ENCODE peak calls at places on chromosomes 4 and X, in ten cellular contexts. V, R, F, U, W, I, J, Q, B and O are unnamed samples.

GRCh38 chr4:55437356-55437796 is 41.6 kb downstream of the TMEM165 start:
- DNase-seq in Q (no peak), U (no peak), J (no peak), I (no peak), V (no peak), R (no peak), B (peak), F (no peak), W (peak), O (no peak)

GRCh38 chr4:47011189-47011518 is 17.8 kb upstream of the GABRA4 start:
- DNase-seq in W (no peak), F (no peak), R (no peak), J (no peak), B (no peak), V (no peak), U (no peak), Q (no peak), I (no peak), O (no peak)

GRCh38 chr4:98491862-98492554 is 166.4 kb downstream of the TSPAN5 start:
- DNase-seq in I (peak), Q (no peak), B (no peak), J (no peak), W (no peak), V (no peak), F (no peak), R (no peak), U (no peak), O (no peak)

GRCh38 chrX:1535241-1536041 is 1.5 kb downstream of the P2RY8 start:
- DNase-seq in I (no peak), R (no peak), W (peak), V (peak), F (peak), Q (no peak), U (peak), B (no peak), J (no peak), O (peak)

GRCh38 chr4:101040776-101041175 is 306.6 kb downstream of the PPP3CA start:
- DNase-seq in R (no peak), B (no peak), I (no peak), U (no peak), F (no peak), Q (no peak), J (no peak), V (no peak), W (no peak), O (no peak)

GRCh38 chr4:39353478-39354177 is 12.5 kb downstream of the RFC1 start:
- DNase-seq in I (peak), B (peak), Q (no peak), V (peak), U (peak), W (no peak), R (no peak), J (no peak), F (no peak), O (peak)

GRCh38 chr4:16206301-16206700 is 20.0 kb downstream of the TAPT1 start:
- DNase-seq in I (no peak), R (no peak), V (no peak), B (no peak), U (no peak), Q (no peak), F (no peak), W (no peak), J (no peak), O (no peak)

GRCh38 chr4:148076964-148077363 is 345.1 kb downstream of the ARHGAP10 start:
- DNase-seq in I (peak), J (no peak), Q (no peak), U (no peak), V (no peak), W (no peak), R (no peak), F (no peak), B (no peak), O (no peak)

GRCh38 chr4:26397086-26397485 is 76.3 kb downstream of the RBPJ start:
- DNase-seq in I (peak), B (no peak), U (no peak), W (no peak), J (no peak), Q (no peak), V (no peak), R (no peak), F (no peak), O (no peak)

GRCh38 chr4:26717332-26717731 is 133.4 kb downstream of the TBC1D19 start:
- DNase-seq in F (no peak), B (peak), W (no peak), U (no peak), I (peak), Q (no peak), V (no peak), R (no peak), J (no peak), O (no peak)

GRCh38 chr4:5718411-5718810 is 7.4 kb downstream of the EVC start:
- DNase-seq in V (no peak), F (no peak), B (no peak), I (no peak), J (no peak), U (no peak), R (no peak), W (no peak), Q (no peak), O (no peak)

GRCh38 chr4:48635310-48635709 is 144.8 kb downstream of the FRYL start:
- DNase-seq in W (no peak), J (no peak), V (no peak), F (no peak), B (peak), R (no peak), U (no peak), Q (no peak), I (peak), O (no peak)

GRCh38 chr4:72255269-72255668 is 223.5 kb downstream of the NPFFR2 start:
- DNase-seq in B (no peak), R (no peak), I (no peak), Q (no peak), V (no peak), F (no peak), W (no peak), J (no peak), U (no peak), O (no peak)

GRCh38 chr4:159023741-159024140 is 79.1 kb upstream of the RAPGEF2 start:
- DNase-seq in I (no peak), F (no peak), B (no peak), J (no peak), W (no peak), U (no peak), R (no peak), Q (no peak), V (no peak), O (no peak)

GRCh38 chr4:151175204-151175603 is 75.8 kb downstream of the RPS3A start:
- DNase-seq in R (no peak), V (no peak), F (no peak), J (no peak), I (no peak), W (no peak), B (no peak), U (no peak), Q (no peak), O (no peak)

GRCh38 chr4:38804654-38805295 is at the start of gene TLR1:
- DNase-seq in B (peak), U (peak), Q (no peak), F (no peak), V (no peak), R (no peak), I (peak), W (no peak), J (no peak), O (no peak)

GRCh38 chr4:126395661-126396060 is 1080.9 kb downstream of the FAT4 start:
- DNase-seq in W (no peak), U (no peak), R (no peak), J (no peak), F (no peak), Q (no peak), B (no peak), V (no peak), I (peak), O (no peak)

GRCh38 chrX:39894626-39895025 is 203.1 kb downstream of the BCOR start:
- DNase-seq in B (no peak), W (peak), I (no peak), Q (no peak), U (no peak), R (peak), J (no peak), F (no peak), V (no peak), O (no peak)

GRCh38 chr4:156556326-156556725 is 415.3 kb downstream of the PDGFC start:
- DNase-seq in J (no peak), I (no peak), W (no peak), Q (no peak), R (no peak), B (no peak), F (no peak), V (no peak), U (no peak), O (no peak)

DNA sequence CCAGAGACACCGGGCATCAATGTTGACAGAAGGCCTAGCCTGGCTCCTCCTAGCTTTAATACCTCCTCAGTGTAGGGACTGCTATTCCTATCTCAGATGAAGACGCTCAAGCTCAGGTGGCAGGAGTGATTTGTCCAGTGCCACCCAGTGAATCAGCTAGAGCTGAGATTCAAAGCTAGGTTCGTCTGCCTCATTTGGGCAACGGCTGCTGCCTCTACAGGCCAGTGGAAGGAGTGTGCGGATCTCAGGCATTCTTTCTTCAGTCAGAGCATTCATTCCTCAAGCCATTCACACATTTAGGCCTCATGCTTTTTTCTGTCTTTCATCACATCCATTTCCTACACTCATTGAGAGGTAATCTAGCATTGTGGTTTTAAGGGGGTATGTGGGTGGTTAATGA is 7.3 kb downstream of the TSR2 start:
- DNase-seq in W (no peak), Q (no peak), I (peak), B (no peak), V (no peak), J (no peak), U (no peak), F (no peak), R (no peak), O (no peak)
- TF ChIP-seq CTCF in W (no peak), Q (peak), I (peak), B (peak), V (no peak), J (no peak), U (peak), F (no peak), R (no peak), O (no peak)

GRCh38 chrX:133699023-133699728 is 283.9 kb upstream of the GPC4 start:
- DNase-seq in J (no peak), F (no peak), U (no peak), I (no peak), V (no peak), B (no peak), W (no peak), Q (no peak), R (no peak), O (no peak)

GRCh38 chrX:133697656-133698055 is 282.4 kb upstream of the GPC4 start:
- DNase-seq in U (no peak), R (no peak), B (no peak), V (no peak), Q (no peak), I (no peak), F (no peak), W (no peak), J (no peak), O (no peak)

GRCh38 chrX:133702230-133702629 is 283.2 kb downstream of the GPC3 start:
- DNase-seq in B (no peak), F (no peak), J (no peak), Q (no peak), I (no peak), U (no peak), R (no peak), W (no peak), V (no peak), O (no peak)

DNA sequence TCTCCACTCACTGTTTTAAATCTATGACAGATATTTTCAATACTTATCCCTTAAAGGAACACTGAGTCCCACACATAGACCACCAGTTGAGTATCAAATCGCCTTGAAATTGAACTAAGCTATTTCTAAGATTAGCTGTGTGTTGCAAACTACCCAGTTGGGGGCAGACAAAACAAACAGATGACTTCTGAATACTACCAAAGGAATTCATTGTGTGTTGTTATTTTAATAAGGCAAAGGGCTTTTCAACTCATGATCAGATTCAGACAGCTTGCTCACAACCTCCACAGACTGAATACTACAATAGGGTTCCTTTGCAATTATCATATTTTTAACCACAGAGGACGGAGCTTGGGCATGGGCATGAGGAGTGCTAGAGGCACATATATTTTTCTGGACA is 283.0 kb upstream of the GPC4 start:
- DNase-seq in I (peak), B (no peak), U (no peak), Q (no peak), V (no peak), W (no peak), J (no peak), R (no peak), F (no peak), O (no peak)
- TF ChIP-seq CTCF in I (no peak), B (no peak), U (no peak), Q (no peak), V (no peak), W (no peak), J (no peak), R (no peak), F (no peak), O (no peak)

GRCh38 chr4:121421594-121421993 is 40.8 kb upstream of the QRFPR start:
- DNase-seq in R (no peak), W (no peak), U (no peak), B (no peak), I (no peak), V (no peak), F (no peak), Q (no peak), J (no peak), O (no peak)
- TF ChIP-seq CTCF in R (peak), W (peak), U (peak), B (peak), I (peak), V (no peak), F (no peak), Q (peak), J (peak), O (peak)

GRCh38 chr4:132227349-132228165 is 921.5 kb upstream of the PCDH10 start:
- DNase-seq in I (peak), V (no peak), J (peak), U (no peak), Q (peak), R (peak), F (no peak), W (peak), B (no peak), O (no peak)
- TF ChIP-seq CTCF in I (peak), V (no peak), J (no peak), U (peak), Q (peak), R (peak), F (no peak), W (peak), B (peak), O (peak)

DNA sequence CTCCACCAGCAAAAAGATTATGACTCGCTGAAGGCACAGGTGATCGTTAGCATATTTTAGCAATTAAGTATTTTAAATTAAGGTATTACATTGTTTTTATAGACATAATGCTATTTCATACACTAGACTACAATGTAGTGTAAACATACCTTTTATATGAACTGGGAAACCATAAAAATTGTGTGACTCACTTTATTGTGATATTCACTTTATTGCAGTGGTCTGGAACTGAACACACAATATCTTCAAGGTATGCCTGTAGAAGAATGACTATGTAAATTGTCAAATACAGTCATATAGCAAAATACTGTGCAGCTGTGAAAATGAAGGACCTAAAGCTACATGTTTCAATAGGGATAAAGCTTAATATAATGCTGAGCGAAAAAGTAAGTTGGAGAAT is 26.6 kb upstream of the MAML3 start:
- DNase-seq in I (no peak), R (no peak), Q (no peak), J (no peak), W (no peak), B (no peak), U (no peak), V (no peak), F (no peak), O (no peak)
- TF ChIP-seq CTCF in I (no peak), R (no peak), Q (no peak), J (no peak), W (no peak), B (no peak), U (no peak), V (no peak), F (no peak), O (no peak)

DNA sequence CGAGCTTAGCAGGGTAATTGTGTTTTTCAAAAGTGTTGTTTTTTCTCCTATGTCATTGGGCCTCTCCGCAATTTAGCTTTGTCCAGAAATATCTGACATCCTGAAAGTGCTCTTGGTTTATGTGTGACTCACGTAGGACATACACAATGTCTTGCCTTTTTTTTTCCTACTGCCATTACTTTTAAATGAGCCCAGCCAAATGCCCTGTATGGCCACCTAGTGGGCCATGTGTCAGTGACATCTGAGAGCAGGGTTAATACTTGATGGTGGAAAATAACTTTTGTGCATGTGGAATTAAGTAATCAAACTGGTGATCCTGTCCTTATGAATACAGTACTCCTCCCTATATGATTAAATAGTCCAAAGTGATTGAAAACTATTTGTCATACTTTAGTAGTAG is 1411.1 kb upstream of the TENM3 start:
- DNase-seq in U (peak), W (no peak), I (no peak), J (no peak), V (no peak), F (no peak), B (no peak), Q (no peak), R (no peak), O (no peak)
- TF ChIP-seq CTCF in U (peak), W (no peak), I (peak), J (no peak), V (no peak), F (no peak), B (peak), Q (peak), R (peak), O (no peak)

GRCh38 chr4:3512279-3512678 is 19.9 kb downstream of the LRPAP1 start:
- DNase-seq in U (no peak), B (no peak), J (peak), V (no peak), F (no peak), I (no peak), W (no peak), Q (no peak), R (no peak), O (no peak)
- TF ChIP-seq CTCF in U (no peak), B (no peak), J (no peak), V (no peak), F (no peak), I (no peak), W (no peak), Q (no peak), R (no peak), O (no peak)